ENCODE peak calls at places on chromosomes 5 and 9, in eight cellular contexts. W is BE2C, T is A549, N is esophagus muscularis mucosa, B is WERI-Rb-1, A is pancreas, C is HFF-Myc, Z is GM12865. J is an unnamed sample.

GRCh38 chr5:113513384-113514262 is at the start of gene YTHDC2:
- DNase-seq in A (peak), B (peak), T (peak), C (peak), Z (peak), W (peak), N (peak), J (peak)

GRCh38 chr9:38202335-38202938 is 133.4 kb upstream of the SHB start:
- DNase-seq in A (no peak), C (no peak), B (no peak), T (no peak), Z (no peak), N (no peak), W (no peak), J (no peak)

GRCh38 chr9:128341435-128341849 is 1.1 kb downstream of the SLC27A4 start:
- DNase-seq in N (no peak), C (no peak), A (no peak), T (peak), W (peak), B (peak), Z (peak), J (peak)

GRCh38 chr9:120875954-120876841 is 790 bp downstream of the PHF19 start:
- DNase-seq in C (peak), N (peak), W (peak), B (peak), A (peak), T (peak), Z (peak), J (peak)

GRCh38 chr5:74516217-74516636 is 124.3 kb downstream of the ENC1 start:
- DNase-seq in A (no peak), W (peak), C (no peak), B (no peak), N (no peak), T (peak), Z (no peak), J (peak)

GRCh38 chr9:96204853-96205252 is 97.1 kb downstream of the HSD17B3 start:
- DNase-seq in C (no peak), Z (no peak), N (no peak), W (no peak), T (no peak), A (no peak), B (no peak), J (no peak)

GRCh38 chr5:122144236-122144635 is 14.9 kb downstream of the ZNF474 start:
- DNase-seq in B (no peak), N (no peak), W (no peak), A (no peak), C (no peak), T (no peak), Z (no peak), J (no peak)

GRCh38 chr9:127397722-127398647 is 1.0 kb downstream of the SLC2A8 start:
- DNase-seq in W (peak), B (peak), Z (peak), C (no peak), N (no peak), T (peak), A (peak), J (peak)

GRCh38 chr5:111194925-111195324 is 29.3 kb upstream of the CAMK4 start:
- DNase-seq in C (no peak), T (no peak), W (no peak), A (no peak), Z (no peak), N (no peak), B (no peak), J (no peak)

GRCh38 chr9:110126457-110126856 is 81.5 kb downstream of the C9orf152 start:
- DNase-seq in A (no peak), C (no peak), N (no peak), T (no peak), W (no peak), B (no peak), Z (no peak), J (no peak)

GRCh38 chr5:177315411-177315810 is 3.7 kb upstream of the MXD3 start:
- DNase-seq in B (no peak), N (no peak), A (peak), Z (no peak), C (no peak), T (no peak), W (no peak), J (no peak)

GRCh38 chr9:14051459-14051858 is 262.5 kb downstream of the NFIB start:
- DNase-seq in W (no peak), N (no peak), C (no peak), A (no peak), B (no peak), Z (no peak), T (no peak), J (peak)

GRCh38 chr9:113648586-113648985 is 185.1 kb downstream of the RGS3 start:
- DNase-seq in N (no peak), Z (no peak), T (no peak), W (no peak), A (no peak), B (no peak), C (no peak), J (no peak)

GRCh38 chr5:178363501-178364325 is 131.1 kb upstream of the PHYKPL start:
- DNase-seq in Z (no peak), T (no peak), A (no peak), W (no peak), B (no peak), N (no peak), C (no peak), J (no peak)

GRCh38 chr9:106962105-106962504 is 99.1 kb downstream of the ZNF462 start:
- DNase-seq in C (no peak), B (no peak), A (no peak), Z (no peak), T (no peak), W (no peak), N (no peak), J (peak)

GRCh38 chr9:37066139-37066725 is 32.2 kb upstream of the PAX5 start:
- DNase-seq in B (no peak), C (no peak), Z (peak), N (no peak), T (no peak), W (no peak), A (no peak), J (no peak)

GRCh38 chr9:100600511-100601079 is 22.7 kb downstream of the CAVIN4 start:
- DNase-seq in Z (no peak), B (no peak), N (no peak), C (no peak), T (no peak), A (no peak), W (peak), J (no peak)

GRCh38 chr9:124456341-124457078 is 6.3 kb downstream of the ADGRD2 start:
- DNase-seq in N (no peak), C (no peak), W (no peak), A (peak), B (no peak), Z (no peak), T (no peak), J (no peak)

GRCh38 chr9:15137089-15137488 is 169.9 kb downstream of the TTC39B start:
- DNase-seq in W (no peak), T (no peak), C (no peak), B (no peak), Z (no peak), N (no peak), A (no peak), J (no peak)

GRCh38 chr9:15138357-15138686 is 168.7 kb downstream of the TTC39B start:
- DNase-seq in T (no peak), B (no peak), A (no peak), N (no peak), W (no peak), Z (no peak), C (no peak), J (no peak)

GRCh38 chr9:15135167-15135792 is 171.7 kb downstream of the TTC39B start:
- DNase-seq in Z (peak), W (peak), N (no peak), B (peak), C (peak), T (peak), A (no peak), J (peak)

GRCh38 chr9:15137658-15138356 is 169.2 kb downstream of the TTC39B start:
- DNase-seq in W (no peak), B (no peak), N (no peak), T (no peak), A (no peak), Z (no peak), C (no peak), J (no peak)

GRCh38 chr9:15136646-15137045 is 170.4 kb downstream of the TTC39B start:
- DNase-seq in A (no peak), Z (peak), B (no peak), C (no peak), N (no peak), W (no peak), T (peak), J (peak)
- TF ChIP-seq CTCF in A (no peak), Z (no peak), B (no peak), C (no peak), N (no peak), W (no peak), T (no peak), J (no peak)

DNA sequence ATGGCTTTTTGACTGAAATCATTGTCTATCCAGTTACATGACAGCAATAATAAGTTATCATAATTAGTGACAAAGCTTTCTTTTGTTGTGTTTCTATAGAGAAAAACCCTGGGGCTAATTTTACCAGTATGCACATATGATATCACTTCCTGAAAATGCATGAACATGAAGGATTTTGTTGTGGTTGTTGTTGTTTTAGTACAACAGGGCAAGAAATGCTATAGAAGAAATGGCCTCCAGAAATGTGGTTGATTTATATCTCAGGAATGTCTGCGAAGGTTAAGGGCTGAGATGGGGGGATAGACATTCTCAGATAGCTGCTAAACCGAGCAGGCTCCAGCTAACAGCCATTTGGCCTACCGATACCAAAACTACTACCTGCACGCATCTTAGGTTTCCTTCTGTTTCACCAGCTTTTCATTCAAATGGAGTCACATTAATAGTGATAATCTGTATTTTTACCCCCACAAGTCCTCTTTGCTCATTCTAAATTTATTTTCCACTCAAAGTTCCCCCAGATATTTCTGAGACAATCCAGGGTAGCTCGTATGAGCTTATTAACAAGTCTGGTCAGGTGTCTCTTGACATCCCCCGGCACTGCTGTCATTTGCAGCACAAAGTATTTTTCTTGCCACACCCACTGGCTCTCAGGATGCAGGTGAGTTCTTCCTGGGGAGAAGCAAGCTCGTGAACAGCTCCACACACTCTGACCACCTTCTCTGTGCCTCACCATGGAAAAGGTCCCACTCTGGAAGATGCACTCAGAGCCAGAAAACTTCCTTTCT is 232.4 kb upstream of the GAS1 start:
- DNase-seq in T (no peak), B (no peak), C (no peak), Z (peak), W (no peak), N (no peak), A (no peak), J (no peak)
- H3K4me3 ChIP-seq in T (no peak), B (no peak), C (no peak), Z (no peak), W (no peak), N (no peak), A (no peak), J (no peak)

GRCh38 chr5:6728011-6728794 is 15.0 kb downstream of the TENT4A start:
- DNase-seq in C (no peak), Z (peak), N (no peak), W (peak), T (no peak), A (no peak), B (no peak), J (no peak)
- TF ChIP-seq CTCF in C (no peak), Z (no peak), N (no peak), W (peak), T (no peak), A (no peak), B (no peak), J (no peak)

GRCh38 chr9:137217276-137218211 is 4.5 kb downstream of the RNF208 start:
- DNase-seq in W (peak), T (no peak), Z (no peak), B (peak), C (no peak), A (peak), N (no peak), J (peak)

GRCh38 chr9:137218754-137219271 is 3.2 kb downstream of the RNF208 start:
- DNase-seq in B (no peak), A (no peak), W (peak), Z (no peak), T (peak), C (no peak), N (no peak), J (peak)

GRCh38 chr9:137219757-137220316 is 2.2 kb downstream of the RNF208 start:
- DNase-seq in N (no peak), W (no peak), C (no peak), T (no peak), A (no peak), B (no peak), Z (no peak), J (no peak)

GRCh38 chr9:137216188-137216965 is 5.7 kb downstream of the RNF208 start:
- DNase-seq in W (no peak), B (no peak), T (no peak), N (no peak), A (no peak), C (no peak), Z (no peak), J (no peak)

GRCh38 chr9:137218212-137218753 is 3.8 kb downstream of the RNF208 start:
- DNase-seq in N (no peak), A (no peak), T (no peak), B (no peak), W (no peak), Z (no peak), C (no peak), J (no peak)
- H3K4me3 ChIP-seq in N (no peak), A (peak), T (no peak), B (no peak), W (no peak), Z (no peak), C (no peak), J (no peak)

DNA sequence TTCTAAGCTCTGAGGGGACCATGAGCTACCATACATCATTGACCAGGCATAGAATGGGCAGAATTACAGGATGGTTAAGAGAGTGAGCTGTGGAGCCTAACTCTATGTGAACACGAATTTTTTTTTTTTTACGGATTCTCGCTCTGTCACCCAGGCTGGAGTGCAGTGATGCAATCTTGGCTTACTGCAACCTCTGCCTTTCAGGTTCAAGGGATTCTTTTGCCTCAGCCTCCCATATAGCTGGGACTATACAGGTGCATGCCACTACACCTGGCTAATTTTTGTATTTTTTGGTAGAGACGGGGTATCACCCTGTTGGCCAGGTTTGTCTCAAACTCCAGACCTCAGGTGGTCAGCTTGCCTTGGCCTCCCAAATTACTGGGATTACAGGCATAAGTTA is 72.8 kb upstream of the PCAT7 start:
- DNase-seq in B (no peak), C (no peak), W (no peak), T (no peak), Z (no peak), A (no peak), N (no peak), J (no peak)
- TF ChIP-seq CTCF in B (no peak), C (no peak), W (no peak), T (no peak), Z (no peak), A (no peak), N (no peak), J (no peak)

GRCh38 chr9:35111006-35111933 is 4.4 kb downstream of the ATOSB start:
- DNase-seq in C (peak), W (peak), T (peak), A (peak), B (peak), N (peak), Z (peak), J (peak)

GRCh38 chr9:35114113-35114847 is 1.4 kb downstream of the ATOSB start:
- DNase-seq in B (peak), N (peak), W (peak), A (no peak), T (peak), Z (peak), C (peak), J (peak)

GRCh38 chr9:35110327-35110758 is 5.3 kb downstream of the ATOSB start:
- DNase-seq in Z (no peak), A (no peak), B (no peak), N (no peak), T (peak), W (no peak), C (no peak), J (peak)

GRCh38 chr9:35114921-35115341 is 731 bp downstream of the ATOSB start:
- DNase-seq in N (no peak), Z (peak), A (peak), W (peak), T (peak), B (peak), C (no peak), J (peak)

GRCh38 chr9:35112257-35113020 is 3.2 kb downstream of the ATOSB start:
- DNase-seq in T (no peak), Z (no peak), A (no peak), W (no peak), N (no peak), B (no peak), C (no peak), J (peak)
- H3K4me3 ChIP-seq in T (peak), Z (no peak), A (no peak), W (no peak), N (peak), B (no peak), C (no peak), J (no peak)

GRCh38 chr9:1709347-1709746 is 305.8 kb upstream of the SMARCA2 start:
- DNase-seq in B (peak), C (no peak), W (no peak), N (no peak), A (no peak), T (peak), Z (peak), J (peak)
- TF ChIP-seq CTCF in B (peak), C (peak), W (no peak), N (no peak), A (no peak), T (peak), Z (peak), J (peak)

DNA sequence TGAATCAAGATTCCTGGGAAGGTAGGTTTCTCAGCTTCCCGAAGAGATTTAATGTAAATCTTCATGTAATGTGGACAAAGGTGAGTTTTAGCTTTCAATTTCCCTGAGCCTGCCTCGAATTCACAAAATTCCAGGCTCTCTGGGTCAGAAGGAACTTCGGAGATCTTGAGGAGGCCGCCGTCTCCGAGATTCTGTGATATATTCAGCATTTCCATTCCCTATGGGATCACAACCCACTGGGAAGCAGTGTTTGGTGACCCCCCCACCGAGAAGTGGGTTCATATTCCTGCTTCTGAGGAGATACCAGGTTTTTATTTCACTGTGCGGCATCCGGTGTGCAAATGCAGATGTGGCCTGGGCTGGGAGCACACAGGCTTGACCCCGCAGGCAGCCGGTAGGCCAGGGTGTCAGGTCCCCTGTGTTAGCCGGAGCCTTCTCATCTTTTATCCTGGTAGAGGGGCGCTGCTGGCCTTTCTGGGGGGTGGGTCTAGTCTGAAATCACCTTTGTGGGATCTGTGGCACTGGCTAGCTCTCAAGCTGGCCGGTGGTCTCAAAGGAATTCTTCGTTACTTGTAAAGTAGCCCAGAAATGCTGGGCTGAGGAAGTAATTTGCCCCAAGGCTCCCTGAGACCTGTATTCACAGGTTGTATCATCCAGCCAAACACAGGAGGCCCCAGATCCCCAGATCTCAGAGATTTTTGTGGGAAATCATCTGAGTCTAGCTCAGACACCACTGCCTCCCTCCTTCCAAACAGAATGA is 1.4 kb downstream of the PLEKHG4B start:
- DNase-seq in Z (no peak), T (no peak), A (no peak), C (no peak), N (no peak), B (no peak), W (no peak), J (no peak)
- H3K4me3 ChIP-seq in Z (no peak), T (no peak), A (no peak), C (no peak), N (no peak), B (no peak), W (no peak), J (no peak)

GRCh38 chr5:148981353-148981752 is 81.5 kb downstream of the SH3TC2 start:
- DNase-seq in W (no peak), C (no peak), Z (no peak), B (no peak), N (no peak), A (no peak), T (no peak), J (no peak)
- TF ChIP-seq CTCF in W (no peak), C (no peak), Z (no peak), B (no peak), N (no peak), A (no peak), T (no peak), J (no peak)

GRCh38 chr5:72298711-72299110 is 21.3 kb downstream of the MRPS27 start:
- DNase-seq in Z (no peak), N (no peak), T (no peak), W (no peak), A (no peak), B (no peak), C (no peak), J (no peak)
- H3K4me3 ChIP-seq in Z (peak), N (no peak), T (no peak), W (no peak), A (no peak), B (no peak), C (no peak), J (no peak)